ENCODE peak calls at places on chromosomes 3 and 15, in nine cellular contexts. X, V, Y, C, F, H, O, Z and Q are unnamed samples.

GRCh38 chr3:187183903-187184302 is 13.4 kb upstream of the RTP1 start:
- DNase-seq in F (no peak), O (no peak), Y (no peak), X (no peak), V (no peak), C (no peak), Z (no peak), H (no peak), Q (no peak)

GRCh38 chr15:31554261-31554660 is 227.6 kb downstream of the KLF13 start:
- DNase-seq in X (no peak), O (peak), Z (peak), V (no peak), H (peak), F (peak), C (no peak), Y (no peak), Q (no peak)

GRCh38 chr3:38627956-38628355 is 21.5 kb downstream of the SCN5A start:
- DNase-seq in F (no peak), Z (no peak), X (peak), V (no peak), H (no peak), C (no peak), Y (peak), O (no peak), Q (no peak)

GRCh38 chr3:77038468-77038927 is 1.4 kb upstream of the ROBO2 start:
- DNase-seq in Y (peak), Z (peak), X (peak), C (no peak), O (peak), F (peak), H (peak), V (peak), Q (peak)

GRCh38 chr3:135758961-135759360 is 206.6 kb upstream of the PPP2R3A start:
- DNase-seq in Y (no peak), V (no peak), H (no peak), Z (no peak), X (no peak), O (no peak), F (no peak), C (no peak), Q (no peak)

GRCh38 chr3:104316118-104316517 is 1050.6 kb upstream of the ALCAM start:
- DNase-seq in Y (no peak), F (peak), O (peak), H (peak), X (no peak), C (no peak), V (peak), Z (no peak), Q (no peak)

GRCh38 chr3:140715035-140715434 is 37.2 kb downstream of the TRIM42 start:
- DNase-seq in V (no peak), X (no peak), H (no peak), F (no peak), Z (no peak), O (no peak), Y (no peak), C (no peak), Q (no peak)

GRCh38 chr15:67732994-67733393 is 92.3 kb upstream of the SKOR1 start:
- DNase-seq in H (no peak), O (no peak), V (no peak), Y (no peak), F (no peak), X (no peak), C (no peak), Z (no peak), Q (no peak)

GRCh38 chr3:126127452-126127851 is 43.5 kb upstream of the SLC41A3 start:
- DNase-seq in X (peak), H (no peak), Z (no peak), F (no peak), C (no peak), V (no peak), O (no peak), Y (no peak), Q (no peak)

GRCh38 chr3:51729005-51729633 is 22.3 kb downstream of the GRM2 start:
- DNase-seq in Z (no peak), H (peak), O (no peak), Y (no peak), F (no peak), X (no peak), C (no peak), V (peak), Q (no peak)

GRCh38 chr3:177905895-177906511 is 630.2 kb upstream of the KCNMB2 start:
- DNase-seq in V (peak), O (peak), Y (no peak), H (peak), C (no peak), Z (peak), X (no peak), F (peak), Q (peak)

GRCh38 chr15:85330941-85331588 is 49.3 kb upstream of the AKAP13 start:
- DNase-seq in Y (peak), O (peak), F (peak), C (peak), X (peak), Z (peak), V (peak), H (peak), Q (peak)

GRCh38 chr3:20401253-20401652 is 215.2 kb upstream of the SGO1 start:
- DNase-seq in F (no peak), Y (no peak), V (no peak), C (no peak), O (no peak), Z (no peak), H (no peak), X (no peak), Q (no peak)

GRCh38 chr3:53183514-53183913 is 22.5 kb downstream of the PRKCD start:
- DNase-seq in C (no peak), Y (no peak), X (no peak), Z (no peak), O (no peak), H (no peak), F (no peak), V (no peak), Q (no peak)

GRCh38 chr15:74958320-74958907 is 1.8 kb upstream of the RPP25 start:
- DNase-seq in Z (peak), V (peak), O (peak), H (no peak), Y (no peak), F (no peak), C (no peak), X (peak), Q (peak)

GRCh38 chr3:124512881-124513609 is 217.2 kb upstream of the UMPS start:
- DNase-seq in X (no peak), Y (no peak), V (no peak), H (no peak), Z (no peak), C (no peak), F (peak), O (no peak), Q (peak)

GRCh38 chr3:136544532-136544931 is 207.6 kb downstream of the STAG1 start:
- DNase-seq in Y (no peak), Z (peak), H (peak), X (no peak), V (no peak), F (no peak), O (peak), C (no peak), Q (no peak)

GRCh38 chr3:94990952-94991705 is 928.3 kb downstream of the NSUN3 start:
- DNase-seq in C (no peak), Z (no peak), Y (no peak), O (no peak), H (no peak), V (peak), X (no peak), F (no peak), Q (no peak)

GRCh38 chr15:70783610-70784021 is 20.3 kb upstream of the UACA start:
- DNase-seq in Y (no peak), X (no peak), F (peak), Z (peak), V (peak), C (no peak), H (peak), O (peak), Q (peak)

GRCh38 chr3:127038476-127038875 is 55.6 kb downstream of the PLXNA1 start:
- DNase-seq in V (no peak), X (no peak), C (no peak), Y (no peak), H (no peak), Z (no peak), F (no peak), O (no peak), Q (no peak)